ENCODE peak calls at places on chromosomes 16 and 17, in nine cellular contexts. Y is head of caudate nucleus; S is SJSA1; Z is activated naive CD8-positive, alpha-beta T cell treated with anti-CD3 and anti-CD28 coated beads for 36 hours; M is effector memory CD4-positive, alpha-beta T cell; G is AG04450; W is stimulated activated CD4-positive, alpha-beta T cell treated with anti-CD3 and anti-CD28 coated beads, Interleukin-2, amount 100 ng/mL, for 24 hours; J is foreskin fibroblast; C is NCI-H1105. R is an unnamed sample.

GRCh38 chr16:53912155-53912554 is 208.2 kb downstream of the FTO start:
- DNase-seq in S (peak), G (no peak), Y (no peak), J (no peak), C (no peak), Z (peak), W (peak), M (no peak), R (no peak)

GRCh38 chr17:52124561-52124960 is 34.0 kb downstream of the CA10 start:
- DNase-seq in J (no peak), M (no peak), S (no peak), Y (no peak), G (no peak), Z (no peak), W (no peak), C (no peak), R (no peak)

GRCh38 chr17:51818777-51819176 is 339.7 kb downstream of the CA10 start:
- DNase-seq in S (no peak), G (no peak), C (no peak), Z (no peak), J (no peak), M (no peak), Y (no peak), W (no peak), R (no peak)

GRCh38 chr16:72561-73537 is at the start of gene RHBDF1:
- DNase-seq in G (no peak), W (peak), Y (no peak), M (no peak), C (no peak), S (peak), Z (peak), J (peak), R (no peak)

GRCh38 chr16:71882505-71883192 is 1.3 kb downstream of the ZNF821 start:
- DNase-seq in Z (peak), W (peak), M (peak), J (peak), G (no peak), S (peak), Y (peak), C (peak), R (peak)

GRCh38 chr16:87635541-87636049 is 33.3 kb downstream of the JPH3 start:
- DNase-seq in M (peak), Y (peak), W (peak), J (peak), Z (peak), G (no peak), C (peak), S (peak), R (peak)

GRCh38 chr16:72098936-72099335 is 5.3 kb downstream of the DHX38 start:
- DNase-seq in Y (no peak), S (no peak), M (no peak), J (no peak), W (no peak), G (no peak), Z (no peak), C (no peak), R (no peak)

GRCh38 chr16:637081-638018 is 1.2 kb upstream of the METTL26 start:
- DNase-seq in Z (peak), M (peak), G (peak), C (peak), J (peak), S (no peak), W (peak), Y (peak), R (peak)